ENCODE peak calls at places on chromosomes 11 and 22, in five cellular contexts. U, X, S, I and A are unnamed samples.

GRCh38 chr22:42769574-42770447 is 49.1 kb upstream of the A4GALT start:
- DNase-seq in I (peak; percentile 89), S (peak; percentile 85), U (peak; percentile 46), X (peak; percentile 49), A (peak; percentile 45)

GRCh38 chr11:68569357-68569756 is 108.8 kb downstream of the PPP6R3 start:
- DNase-seq in S (no peak), X (no peak), U (no peak), I (no peak), A (no peak)

GRCh38 chr11:114291847-114292680 is 4.1 kb upstream of the NNMT start:
- DNase-seq in U (no peak), X (no peak), I (peak; percentile 94), S (no peak), A (no peak)

GRCh38 chr22:49626361-49627216 is 201.1 kb downstream of the BRD1 start:
- DNase-seq in U (no peak), I (no peak), X (no peak), S (peak; percentile 51), A (no peak)

GRCh38 chr11:23976776-23977380 is 520.0 kb upstream of the LUZP2 start:
- DNase-seq in U (no peak), X (no peak), S (no peak), I (peak; percentile 71), A (no peak)

GRCh38 chr11:30206249-30206996 is 24.4 kb upstream of the FSHB start:
- DNase-seq in U (no peak), S (no peak), I (no peak), X (no peak), A (no peak)

GRCh38 chr11:14015711-14016110 is 53.2 kb downstream of the SPON1 start:
- DNase-seq in X (no peak), U (no peak), I (peak; percentile 33), S (no peak), A (no peak)

GRCh38 chr11:9130297-9130696 is 38.9 kb upstream of the SCUBE2 start:
- DNase-seq in I (no peak), X (no peak), U (no peak), S (no peak), A (no peak)

GRCh38 chr11:87926250-87926970 is 248.8 kb downstream of the RAB38 start:
- DNase-seq in I (peak; percentile 78), U (no peak), S (no peak), X (no peak), A (peak; percentile 34)

GRCh38 chr11:87879118-87879517 is 296.1 kb downstream of the RAB38 start:
- DNase-seq in I (peak; percentile 31), S (no peak), X (no peak), U (no peak), A (no peak)

GRCh38 chr22:20507253-20508066 is at the start of gene MED15:
- DNase-seq in I (peak; percentile 90), S (peak; percentile 95), X (peak; percentile 84), U (peak; percentile 92), A (no peak)

GRCh38 chr11:34302046-34302921 is 55.5 kb downstream of the ABTB2 start:
- DNase-seq in X (no peak), U (no peak), S (no peak), I (peak; percentile 90), A (peak; percentile 82)

GRCh38 chr22:20055654-20056053 is 24.4 kb upstream of the DGCR8 start:
- DNase-seq in S (no peak), I (no peak), X (no peak), U (no peak), A (no peak)

GRCh38 chr11:122721964-122722266 is 66.4 kb downstream of the UBASH3B start:
- DNase-seq in S (no peak), X (no peak), U (no peak), I (peak; percentile 97), A (no peak)

GRCh38 chr22:32024791-32025190 is 18.3 kb upstream of the SLC5A1 start:
- DNase-seq in U (no peak), X (no peak), I (no peak), S (no peak), A (no peak)

GRCh38 chr11:3614742-3615171 is 27.0 kb downstream of the ART5 start:
- DNase-seq in I (no peak), S (no peak), U (no peak), X (no peak), A (no peak)

GRCh38 chr11:64358536-64358906 is 441 bp upstream of the RPS6KA4 start:
- DNase-seq in X (no peak), S (peak; percentile 72), I (no peak), U (no peak), A (no peak)

GRCh38 chr11:120079750-120080610 is 57.9 kb downstream of the TRIM29 start:
- DNase-seq in S (no peak), U (no peak), X (no peak), I (no peak), A (no peak)

GRCh38 chr22:32708835-32709234 is 92.7 kb upstream of the TIMP3 start:
- DNase-seq in S (peak; percentile 77), X (no peak), U (peak; percentile 18), I (no peak), A (peak; percentile 50)

GRCh38 chr22:50473855-50474671 is 772 bp downstream of the SBF1 start:
- DNase-seq in X (no peak), S (no peak), I (peak; percentile 72), U (no peak), A (no peak)

GRCh38 chr11:17643506-17644405 is 75.6 kb upstream of the MYOD1 start:
- DNase-seq in S (no peak), U (no peak), I (no peak), X (no peak), A (no peak)

GRCh38 chr11:90321018-90321417 is 98.2 kb upstream of the CHORDC1 start:
- DNase-seq in I (no peak), S (no peak), U (no peak), X (no peak), A (no peak)

GRCh38 chr11:40387240-40387980 is 1072.0 kb downstream of the LRRC4C start:
- DNase-seq in U (no peak), S (no peak), X (no peak), I (no peak), A (no peak)

GRCh38 chr11:3808846-3809623 is 675 bp downstream of the PGAP2 start:
- DNase-seq in S (no peak), I (peak; percentile 77), U (no peak), X (no peak), A (no peak)

GRCh38 chr11:10770626-10771254 is 19.7 kb downstream of the CTR9 start:
- DNase-seq in X (no peak), S (no peak), I (peak; percentile 72), U (peak; percentile 46), A (no peak)

GRCh38 chr11:125148011-125148410 is 16.5 kb upstream of the PKNOX2 start:
- DNase-seq in X (no peak), I (no peak), S (no peak), U (no peak), A (no peak)

GRCh38 chr11:125153837-125154236 is 10.7 kb upstream of the PKNOX2 start:
- DNase-seq in X (no peak), U (no peak), S (no peak), I (no peak), A (no peak)

GRCh38 chr11:125146232-125146631 is 18.3 kb upstream of the PKNOX2 start:
- DNase-seq in S (no peak), I (no peak), X (no peak), U (no peak), A (no peak)

GRCh38 chr11:125147280-125147679 is 17.3 kb upstream of the PKNOX2 start:
- DNase-seq in U (no peak), I (no peak), S (no peak), X (no peak), A (no peak)

DNA sequence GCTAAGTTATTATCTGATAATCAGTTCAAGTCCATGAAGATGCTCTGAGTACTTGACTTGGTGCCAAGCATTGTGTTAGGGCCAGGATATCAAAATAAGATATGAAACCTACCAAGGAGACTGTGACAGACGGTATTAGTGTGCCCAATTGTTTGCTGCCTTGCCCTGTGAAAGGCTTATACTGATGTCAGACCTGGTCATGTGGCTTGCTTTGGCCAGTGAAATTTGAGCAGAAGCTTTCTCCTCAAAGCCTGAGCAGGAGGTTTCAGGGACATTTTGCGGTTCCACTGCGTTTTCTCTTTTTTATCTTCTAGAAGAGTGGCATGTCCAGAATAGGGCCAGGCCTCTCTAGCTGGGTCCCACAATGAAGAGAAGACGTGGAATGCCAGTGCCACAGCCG is 15.8 kb upstream of the PKNOX2 start:
- DNase-seq in X (no peak), U (no peak), S (no peak), I (no peak), A (no peak)
- TF ChIP-seq CTCF in X (no peak), U (no peak), S (no peak), I (no peak), A (no peak)

GRCh38 chr11:57311109-57311936 is 13.4 kb downstream of the TNKS1BP1 start:
- DNase-seq in X (peak; percentile 91), I (peak; percentile 97), U (peak; percentile 89), S (peak; percentile 99), A (peak; percentile 91)
- H3K4me3 ChIP-seq in X (peak overlapping the region; percentile 35), I (peak overlapping the region; percentile 58), U (peak overlapping the region; percentile 52), S (peak overlapping the region; percentile 53), A (peak overlapping the region; percentile 32)

DNA sequence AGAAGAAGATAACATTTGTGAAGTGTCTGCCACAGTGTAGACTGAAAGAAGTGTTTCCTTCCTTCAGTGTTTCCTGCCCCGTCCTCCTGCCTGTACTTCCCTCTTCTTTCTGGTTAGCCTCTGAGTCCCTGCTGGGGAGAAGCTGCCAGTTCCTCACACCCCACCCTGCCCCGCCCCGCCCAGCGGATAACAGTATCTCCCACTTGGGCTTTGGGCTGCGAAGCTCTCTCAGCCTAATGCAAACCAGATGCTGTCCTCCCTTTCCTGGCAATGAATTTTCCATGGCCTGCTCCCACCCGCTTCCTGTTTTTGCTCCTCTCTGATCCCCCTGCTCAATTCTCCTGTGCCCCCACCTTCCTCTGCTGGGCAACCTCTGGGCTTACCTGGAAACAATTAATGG is 5.2 kb upstream of the RAB3IL1 start:
- DNase-seq in I (peak; percentile 57), X (peak; percentile 92), S (peak; percentile 91), U (peak; percentile 87), A (peak; percentile 42)
- TF ChIP-seq CTCF in I (no peak), X (no peak), S (no peak), U (no peak), A (no peak)

DNA sequence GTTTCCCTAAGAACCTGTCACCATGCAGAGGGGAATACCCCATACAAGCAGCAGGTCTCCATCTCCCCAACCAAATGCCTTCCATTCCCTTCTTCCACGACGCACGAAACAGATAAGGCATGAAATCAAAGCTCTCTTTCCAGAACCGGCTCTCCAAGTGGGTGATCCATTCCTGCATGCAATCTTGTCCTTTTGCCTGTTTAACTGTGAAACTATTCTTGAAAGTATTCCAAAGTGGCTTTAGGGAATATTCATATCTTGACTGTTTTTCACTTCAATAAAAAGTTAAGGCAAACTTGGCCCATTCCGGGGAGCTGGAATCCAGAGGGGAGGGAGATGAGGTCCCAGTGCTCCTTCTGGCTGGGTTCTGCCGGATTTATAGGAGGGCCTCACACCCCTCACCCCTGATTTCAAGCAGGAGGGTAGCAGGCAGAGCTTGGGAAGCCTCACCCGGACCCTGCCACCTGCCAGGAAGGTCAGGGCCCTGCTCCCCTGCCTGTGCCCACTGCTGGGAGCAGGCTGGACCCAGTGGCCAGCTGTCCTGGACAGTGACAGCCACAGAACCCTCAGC is 60.9 kb downstream of the SCGB1A1 start:
- DNase-seq in S (no peak), X (no peak), U (no peak), I (no peak), A (no peak)
- H3K4me3 ChIP-seq in S (no peak overlapping the region), X (no peak overlapping the region), U (no peak overlapping the region), I (no peak overlapping the region), A (no peak overlapping the region)

DNA sequence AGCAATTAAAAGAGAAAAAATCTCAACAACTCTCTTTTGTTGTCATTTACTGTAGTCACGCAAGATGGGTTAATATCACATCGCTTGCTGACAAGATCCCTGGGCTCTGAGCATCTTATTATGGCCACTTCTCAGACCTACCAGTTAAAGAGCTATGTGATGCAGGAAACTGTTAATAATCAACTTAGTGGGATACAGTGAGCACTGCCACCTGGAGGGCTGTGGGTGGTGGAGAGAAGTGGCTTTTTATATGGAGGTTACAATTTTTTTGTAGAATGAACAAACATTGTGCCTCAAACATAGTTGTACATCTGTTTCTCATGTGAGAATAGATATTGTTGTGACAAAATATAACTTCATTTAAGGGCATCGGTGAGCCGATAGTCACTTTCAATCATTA is 181.0 kb downstream of the TENM4 start:
- DNase-seq in U (no peak), X (no peak), S (no peak), I (peak; percentile 47), A (no peak)
- TF ChIP-seq CTCF in U (no peak), X (no peak), S (no peak), I (peak; percentile 64), A (no peak)